ENCODE peak calls at places on chromosomes 6 and 20, in seven cellular contexts. G is M059J, Y is pulmonary artery endothelial cell, F is NCI-H446 treated with DMSO at 0.1 percent for 48 hours, W is gastrocnemius medialis, J is Kasumi-1, S is HS-27A. N is an unnamed sample.

GRCh38 chr20:16620961-16621360 is 47.7 kb upstream of the KIF16B start:
- DNase-seq in G (no peak), Y (no peak), F (no peak), W (no peak), J (no peak), S (no peak), N (no peak)

GRCh38 chr20:7693761-7694160 is 246.5 kb downstream of the HAO1 start:
- DNase-seq in G (no peak), Y (no peak), F (no peak), W (no peak), J (no peak), S (no peak), N (no peak)

GRCh38 chr6:138545621-138545980 is 46.3 kb upstream of the NHSL1 start:
- DNase-seq in G (no peak), Y (peak), F (no peak), W (peak), J (no peak), S (no peak), N (no peak)

GRCh38 chr6:159720708-159721107 is 6.6 kb upstream of the WTAP start:
- DNase-seq in G (peak), Y (no peak), F (no peak), W (no peak), J (no peak), S (no peak), N (no peak)

GRCh38 chr6:136962661-136963060 is 40.6 kb downstream of the SLC35D3 start:
- DNase-seq in G (peak), Y (peak), F (peak), W (no peak), J (peak), S (no peak), N (no peak)

GRCh38 chr20:7924692-7925091 is 15.6 kb downstream of the HAO1 start:
- DNase-seq in G (peak), Y (peak), F (no peak), W (no peak), J (no peak), S (peak), N (no peak)

GRCh38 chr20:53655909-53656652 is 62.4 kb upstream of the ZNF217 start:
- DNase-seq in G (peak), Y (no peak), F (no peak), W (no peak), J (no peak), S (no peak), N (no peak)

GRCh38 chr6:108588586-108588985 is 27.9 kb downstream of the FOXO3 start:
- DNase-seq in G (peak), Y (peak), F (no peak), W (no peak), J (no peak), S (no peak), N (no peak)

GRCh38 chr20:17961600-17961965 is 7.0 kb downstream of the SNX5 start:
- DNase-seq in G (no peak), Y (no peak), F (no peak), W (no peak), J (peak), S (no peak), N (no peak)

GRCh38 chr6:38503032-38503784 is 136.5 kb downstream of the BTBD9 start:
- DNase-seq in G (no peak), Y (no peak), F (no peak), W (no peak), J (no peak), S (no peak), N (no peak)

GRCh38 chr20:32621071-32621913 is 36.2 kb upstream of the NOL4L start:
- DNase-seq in G (peak), Y (no peak), F (no peak), W (no peak), J (no peak), S (peak), N (no peak)

GRCh38 chr6:154500769-154501171 is 9.7 kb downstream of the CNKSR3 start:
- DNase-seq in G (no peak), Y (no peak), F (no peak), W (no peak), J (peak), S (no peak), N (no peak)

GRCh38 chr6:35624341-35625070 is 64.2 kb downstream of the FKBP5 start:
- DNase-seq in G (peak), Y (no peak), F (no peak), W (no peak), J (peak), S (no peak), N (no peak)

GRCh38 chr20:9476637-9477036 is 37.8 kb upstream of the LAMP5 start:
- DNase-seq in G (no peak), Y (no peak), F (no peak), W (no peak), J (no peak), S (no peak), N (no peak)

GRCh38 chr6:37648465-37649330 is 49.0 kb downstream of the MDGA1 start:
- DNase-seq in G (no peak), Y (no peak), F (no peak), W (no peak), J (no peak), S (no peak), N (no peak)

GRCh38 chr20:38143646-38144554 is 21.2 kb downstream of the TGM2 start:
- DNase-seq in G (peak), Y (peak), F (no peak), W (no peak), J (peak), S (peak), N (no peak)

GRCh38 chr6:144849920-144850319 is 564.8 kb downstream of the UTRN start:
- DNase-seq in G (no peak), Y (no peak), F (no peak), W (no peak), J (no peak), S (no peak), N (no peak)

GRCh38 chr6:6191476-6191875 is 129.0 kb downstream of the F13A1 start:
- DNase-seq in G (no peak), Y (no peak), F (no peak), W (no peak), J (no peak), S (no peak), N (no peak)

GRCh38 chr20:31785089-31785488 is 34.1 kb upstream of the MYLK2 start:
- DNase-seq in G (no peak), Y (no peak), F (no peak), W (no peak), J (no peak), S (no peak), N (no peak)

GRCh38 chr6:130947464-130947863 is 115.6 kb downstream of the EPB41L2 start:
- DNase-seq in G (no peak), Y (no peak), F (no peak), W (no peak), J (peak), S (no peak), N (no peak)

GRCh38 chr6:161668665-161669064 is 394.8 kb upstream of the AGPAT4 start:
- DNase-seq in G (no peak), Y (no peak), F (no peak), W (no peak), J (no peak), S (no peak), N (no peak)

GRCh38 chr20:52224920-52225319 is 33.3 kb upstream of the ZFP64 start:
- DNase-seq in G (no peak), Y (no peak), F (no peak), W (no peak), J (no peak), S (no peak), N (no peak)

GRCh38 chr20:58722877-58723627 is 30.5 kb downstream of the NPEPL1 start:
- DNase-seq in G (no peak), Y (no peak), F (no peak), W (no peak), J (no peak), S (no peak), N (peak)

GRCh38 chr6:105733556-105734162 is 330.8 kb upstream of the PREP start:
- DNase-seq in G (peak), Y (no peak), F (no peak), W (no peak), J (peak), S (no peak), N (no peak)

GRCh38 chr20:42530855-42531674 is 658.6 kb downstream of the PTPRT start:
- DNase-seq in G (peak), Y (no peak), F (peak), W (no peak), J (no peak), S (no peak), N (no peak)

GRCh38 chr6:148396411-148396810 is 53.8 kb downstream of the SASH1 start:
- DNase-seq in G (no peak), Y (no peak), F (no peak), W (no peak), J (no peak), S (no peak), N (no peak)

GRCh38 chr6:108684809-108685329 is 124.2 kb downstream of the FOXO3 start:
- DNase-seq in G (peak), Y (no peak), F (no peak), W (peak), J (no peak), S (no peak), N (no peak)

GRCh38 chr6:140441256-140441655 is 1066.8 kb upstream of the CITED2 start:
- DNase-seq in G (peak), Y (no peak), F (no peak), W (peak), J (peak), S (peak), N (peak)

GRCh38 chr20:38112249-38112942 is 52.7 kb downstream of the TGM2 start:
- DNase-seq in G (no peak), Y (no peak), F (no peak), W (no peak), J (no peak), S (no peak), N (no peak)

GRCh38 chr20:53226788-53227187 is 254.6 kb downstream of the TSHZ2 start:
- DNase-seq in G (no peak), Y (no peak), F (no peak), W (no peak), J (no peak), S (no peak), N (no peak)

N was measured in suprapubic skin.